ENCODE peak calls at places on chromosome 1, in five cellular contexts. Y is heart left ventricle, S is tibial nerve, C is K562, U is Peyer's patch. X is an unnamed sample.

GRCh38 chr1:172699111-172699510 is 40.2 kb downstream of the FASLG start:
- DNase-seq in Y (no peak), S (no peak), C (no peak), U (peak; percentile 60), X (no peak)

GRCh38 chr1:243658596-243659105 is 191.4 kb downstream of the AKT3 start:
- DNase-seq in Y (no peak), S (no peak), C (no peak), U (no peak), X (no peak)

GRCh38 chr1:25873120-25873519 is 2.4 kb downstream of the PAQR7 start:
- DNase-seq in Y (no peak), S (no peak), C (peak; percentile 34), U (no peak), X (peak; percentile 98)

GRCh38 chr1:17258758-17259130 is 9.8 kb downstream of the PADI3 start:
- DNase-seq in Y (no peak), S (no peak), C (no peak), U (no peak), X (no peak)

GRCh38 chr1:83508485-83509151 is 490.3 kb downstream of the TTLL7 start:
- DNase-seq in Y (peak; percentile 28), S (no peak), C (no peak), U (no peak), X (no peak)

GRCh38 chr1:101060992-101061391 is 35.4 kb upstream of the DPH5 start:
- DNase-seq in Y (no peak), S (no peak), C (no peak), U (no peak), X (no peak)

GRCh38 chr1:16122916-16123315 is 33.0 kb downstream of the EPHA2 start:
- DNase-seq in Y (no peak), S (no peak), C (no peak), U (no peak), X (no peak)

GRCh38 chr1:47582891-47583608 is 145.2 kb downstream of the FOXD2 start:
- DNase-seq in Y (no peak), S (no peak), C (no peak), U (no peak), X (no peak)

GRCh38 chr1:15417365-15417934 is 7.8 kb downstream of the EFHD2 start:
- DNase-seq in Y (peak; percentile 67), S (no peak), C (peak; percentile 75), U (peak; percentile 64), X (peak; percentile 47)

GRCh38 chr1:6100801-6101783 is 55.4 kb downstream of the KCNAB2 start:
- DNase-seq in Y (no peak), S (no peak), C (no peak), U (no peak), X (no peak)

GRCh38 chr1:228510101-228510850 is 23.1 kb downstream of the RNF187 start:
- DNase-seq in Y (peak; percentile 5), S (no peak), C (no peak), U (no peak), X (no peak)
- TF ChIP-seq POLR2A in Y (no peak), S (no peak), C (no peak), U (no peak), X (no peak)

DNA sequence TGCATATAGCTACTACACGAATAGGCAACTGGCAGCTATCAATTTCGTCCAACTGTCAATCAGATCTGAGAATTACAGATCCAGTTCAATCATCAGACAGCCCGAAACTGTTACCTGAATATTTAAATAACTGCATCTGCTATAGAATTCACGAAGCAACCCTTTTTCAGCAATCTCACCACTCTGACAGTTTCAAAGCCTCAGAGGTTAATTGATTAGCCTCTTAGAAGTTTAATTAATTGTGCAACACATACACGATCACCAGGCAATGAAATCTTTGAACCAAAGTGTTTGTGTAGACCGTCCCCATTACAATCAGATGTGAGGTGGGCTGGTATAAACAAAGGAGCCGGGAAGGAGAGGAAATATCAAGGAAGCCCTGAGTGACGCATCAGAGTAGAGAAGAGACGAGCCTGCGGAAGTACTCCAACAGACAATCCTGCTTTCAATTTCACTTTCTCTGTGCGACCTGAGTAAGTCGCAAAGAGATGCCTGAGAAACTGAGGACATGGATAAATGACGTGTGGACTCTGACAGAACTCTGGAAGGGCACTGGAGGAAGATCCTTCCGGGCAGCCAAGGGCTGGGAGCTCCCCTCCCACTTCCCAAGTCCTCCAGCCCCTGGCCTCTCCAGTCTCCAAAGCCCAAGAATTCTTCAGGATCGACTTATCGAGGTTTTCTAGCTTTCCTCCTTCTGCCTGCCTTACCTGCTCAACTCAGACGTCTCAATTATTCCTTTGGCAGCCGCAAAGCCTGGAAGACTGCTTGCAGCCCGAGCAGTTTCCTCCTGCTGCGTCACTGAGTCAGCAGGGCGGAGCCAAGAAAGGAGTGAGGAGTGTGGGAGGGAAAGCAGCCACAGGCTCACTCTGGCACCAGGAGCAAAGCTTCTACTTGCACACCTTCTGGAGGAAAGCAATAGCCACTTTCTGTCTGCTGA is at the start of gene RNASEL:
- DNase-seq in Y (peak; percentile 79), S (peak; percentile 60), C (peak; percentile 83), U (peak; percentile 74), X (peak; percentile 72)
- TF ChIP-seq POLR2A in Y (no peak), S (no peak), C (peak; percentile 90), U (peak; percentile 68), X (no peak)

GRCh38 chr1:246367046-246367445 is 140.0 kb downstream of the SMYD3 start:
- DNase-seq in Y (no peak), S (no peak), C (no peak), U (no peak), X (no peak)

GRCh38 chr1:246364415-246364941 is 142.6 kb downstream of the SMYD3 start:
- DNase-seq in Y (no peak), S (no peak), C (no peak), U (no peak), X (no peak)

DNA sequence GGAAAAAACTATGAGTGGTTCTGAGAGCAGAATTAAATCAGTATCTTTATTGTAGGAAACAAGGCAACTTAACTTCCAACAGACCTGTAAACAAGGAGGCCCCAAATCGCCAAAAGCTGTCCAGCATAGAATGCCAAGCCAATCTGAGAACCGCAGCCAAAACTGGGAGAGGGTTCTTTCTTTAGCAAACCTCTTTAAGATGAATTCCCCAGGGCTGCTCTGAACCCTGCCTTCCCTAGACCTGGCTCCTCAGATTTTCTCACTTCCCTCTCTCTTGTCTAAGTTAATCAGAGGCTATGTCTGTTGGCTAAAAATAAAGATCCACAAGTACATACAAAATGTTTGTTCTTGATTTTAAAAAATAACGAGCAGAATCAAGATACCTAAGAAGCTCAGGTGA is 141.4 kb downstream of the SMYD3 start:
- DNase-seq in Y (no peak), S (no peak), C (no peak), U (no peak), X (no peak)
- TF ChIP-seq POLR2A in Y (no peak), S (no peak), C (no peak), U (no peak), X (no peak)

DNA sequence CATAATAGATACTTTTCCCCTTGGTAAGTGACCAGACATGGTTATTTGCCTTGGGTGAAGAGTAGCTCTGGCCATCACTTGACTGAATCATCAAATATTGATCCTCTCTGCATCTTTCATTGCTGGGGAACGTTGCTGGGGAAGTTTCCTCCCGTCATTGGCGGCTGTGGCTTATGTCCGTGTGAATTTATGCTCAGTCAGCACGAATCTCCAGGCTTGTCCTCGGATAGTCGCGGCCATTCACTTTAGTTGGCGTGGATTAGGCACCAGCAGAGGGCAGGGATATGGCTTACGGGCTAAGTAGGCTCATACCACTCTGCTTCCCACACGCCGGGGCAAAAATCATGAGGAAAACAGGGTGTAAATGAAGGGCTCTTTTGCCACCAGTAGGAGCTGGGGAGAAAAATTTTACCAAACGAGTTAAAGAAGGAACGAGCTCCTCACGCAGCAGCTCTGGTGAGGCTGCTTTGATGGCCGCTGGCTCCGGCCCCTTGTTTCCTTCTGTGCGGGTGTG is 473.4 kb downstream of the CAMTA1 start:
- DNase-seq in Y (no peak), S (no peak), C (no peak), U (no peak), X (no peak)
- TF ChIP-seq POLR2A in Y (no peak), S (no peak), C (no peak), U (no peak), X (no peak)

DNA sequence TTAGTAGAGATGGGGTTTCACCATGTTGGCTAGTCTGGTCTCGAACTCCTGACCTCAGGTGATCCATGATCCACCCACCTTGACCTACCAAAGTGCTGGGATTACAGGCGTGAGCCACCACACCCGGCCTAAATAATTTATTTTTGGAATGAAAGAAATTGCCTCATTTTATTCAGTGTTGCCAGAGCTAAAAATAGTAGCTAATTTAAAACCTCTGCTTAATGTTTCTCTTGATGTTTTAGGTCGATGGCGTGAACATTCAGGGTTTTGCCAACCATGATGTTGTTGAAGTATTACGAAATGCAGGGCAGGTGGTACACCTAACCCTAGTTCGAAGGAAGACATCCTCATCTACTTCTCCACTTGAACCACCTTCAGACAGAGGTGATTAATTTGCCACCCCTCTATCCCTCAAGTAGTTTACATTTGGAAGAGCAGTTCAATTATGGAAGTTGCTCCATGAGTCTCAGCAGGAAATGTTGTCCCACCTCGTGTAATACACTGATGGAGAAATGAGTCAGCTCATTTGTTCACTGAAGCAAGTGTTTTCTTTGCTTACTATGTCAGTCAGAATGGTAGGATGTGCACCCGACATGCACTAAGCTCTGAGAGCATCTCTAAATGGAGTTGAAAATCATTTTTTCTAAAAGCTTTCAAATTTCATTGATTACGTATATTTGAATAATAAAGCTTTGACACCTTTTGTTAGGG is 54.9 kb downstream of the PATJ start:
- DNase-seq in Y (no peak), S (no peak), C (no peak), U (no peak), X (no peak)
- TF ChIP-seq POLR2A in Y (no peak), S (no peak), C (no peak), U (no peak), X (no peak)